ENCODE peak calls at places on chromosomes 11 and 22, in four cellular contexts. Q is K562, N is HL-60, I is GM12878. M is an unnamed sample.

GRCh38 chr11:31450841-31451240 is 58.6 kb downstream of the IMMP1L start:
- DNase-seq in Q (no peak), N (no peak), I (no peak), M (no peak)

GRCh38 chr11:101863361-101863760 is 51.4 kb upstream of the CEP126 start:
- DNase-seq in Q (no peak), N (no peak), I (no peak), M (no peak)

GRCh38 chr11:34261820-34262219 is 96.0 kb downstream of the ABTB2 start:
- DNase-seq in Q (no peak), N (no peak), I (no peak), M (no peak)

GRCh38 chr22:28023774-28024173 is 104.7 kb upstream of the PITPNB start:
- DNase-seq in Q (no peak), N (no peak), I (no peak), M (no peak)

GRCh38 chr11:6609502-6610015 is 2.5 kb downstream of the TAF10 start:
- DNase-seq in Q (no peak), N (no peak), I (no peak), M (no peak)

GRCh38 chr11:88352139-88352538 is 14.6 kb upstream of the CTSC start:
- DNase-seq in Q (no peak), N (no peak), I (no peak), M (no peak)

GRCh38 chr11:124746621-124747243 is 5.3 kb downstream of the VSIG2 start:
- DNase-seq in Q (peak), N (peak), I (peak), M (peak)

GRCh38 chr11:114257621-114258558 is 38.3 kb upstream of the NNMT start:
- DNase-seq in Q (no peak), N (no peak), I (no peak), M (no peak)

GRCh38 chr11:128714881-128715280 is 21.0 kb downstream of the FLI1 start:
- DNase-seq in Q (no peak), N (no peak), I (no peak), M (no peak)

GRCh38 chr11:35650467-35650866 is 12.1 kb upstream of the TRIM44 start:
- DNase-seq in Q (no peak), N (no peak), I (no peak), M (no peak)

GRCh38 chr22:41021655-41022454 is 70.5 kb upstream of the EP300 start:
- DNase-seq in Q (peak), N (peak), I (no peak), M (peak)

GRCh38 chr22:50115693-50116092 is 25.9 kb downstream of the MOV10L1 start:
- DNase-seq in Q (no peak), N (no peak), I (no peak), M (no peak)

GRCh38 chr22:23233746-23234408 is 53.6 kb downstream of the BCR start:
- DNase-seq in Q (peak), N (no peak), I (no peak), M (no peak)

GRCh38 chr11:31804439-31805036 is 6.6 kb downstream of the PAX6 start:
- DNase-seq in Q (no peak), N (no peak), I (no peak), M (no peak)

GRCh38 chr22:28985581-28986290 is 75.9 kb downstream of the C22orf31 start:
- DNase-seq in Q (no peak), N (no peak), I (no peak), M (no peak)

GRCh38 chr11:29628584-29628983 is 388.2 kb downstream of the KCNA4 start:
- DNase-seq in Q (no peak), N (no peak), I (no peak), M (no peak)

GRCh38 chr11:44596541-44597276 is 31.2 kb downstream of the CD82 start:
- DNase-seq in Q (no peak), N (no peak), I (peak), M (no peak)

GRCh38 chr11:4074266-4074665 is 20.3 kb upstream of the RRM1 start:
- DNase-seq in Q (no peak), N (no peak), I (no peak), M (no peak)

GRCh38 chr11:118909619-118910308 is 16.0 kb downstream of the BCL9L start:
- DNase-seq in Q (no peak), N (no peak), I (no peak), M (no peak)

GRCh38 chr11:92259861-92260260 is 35.2 kb downstream of the FAT3 start:
- DNase-seq in Q (no peak), N (no peak), I (no peak), M (no peak)

GRCh38 chr11:118441770-118442169 is 5.5 kb downstream of the KMT2A start:
- DNase-seq in Q (no peak), N (no peak), I (no peak), M (no peak)

GRCh38 chr22:35995772-35996171 is 32.9 kb downstream of the RBFOX2 start:
- DNase-seq in Q (no peak), N (no peak), I (no peak), M (no peak)

GRCh38 chr11:14119357-14119756 is 156.8 kb downstream of the SPON1 start:
- DNase-seq in Q (no peak), N (no peak), I (no peak), M (no peak)

GRCh38 chr11:14460147-14460546 is 39.5 kb downstream of the COPB1 start:
- DNase-seq in Q (no peak), N (no peak), I (no peak), M (no peak)

GRCh38 chr11:27255447-27255828 is 107.6 kb downstream of the CCDC34 start:
- DNase-seq in Q (no peak), N (no peak), I (no peak), M (no peak)

GRCh38 chr11:13287681-13288080 is 10.1 kb downstream of the BMAL1 start:
- DNase-seq in Q (no peak), N (no peak), I (no peak), M (no peak)

GRCh38 chr11:43393765-43394355 is 35.1 kb downstream of the TTC17 start:
- DNase-seq in Q (no peak), N (no peak), I (no peak), M (no peak)

GRCh38 chr11:2913776-2914474 is 15.3 kb downstream of the PHLDA2 start:
- DNase-seq in Q (no peak), N (no peak), I (no peak), M (no peak)

GRCh38 chr11:69721745-69722144 is 17.9 kb upstream of the FGF19 start:
- DNase-seq in Q (no peak), N (no peak), I (no peak), M (no peak)

GRCh38 chr22:17145021-17145680 is 13.9 kb downstream of the HDHD5 start:
- DNase-seq in Q (no peak), N (no peak), I (no peak), M (no peak)

GRCh38 chr11:59173080-59173963 is 1.4 kb downstream of the DTX4 start:
- DNase-seq in Q (no peak), N (no peak), I (no peak), M (no peak)

GRCh38 chr11:105181521-105181920 is 42.0 kb upstream of the CARD18 start:
- DNase-seq in Q (no peak), N (peak), I (no peak), M (no peak)

GRCh38 chr11:72391638-72392423 is 42.5 kb downstream of the CLPB start:
- DNase-seq in Q (no peak), N (no peak), I (peak), M (peak)

GRCh38 chr11:69381681-69382130 is 87.8 kb downstream of the MYEOV start:
- DNase-seq in Q (peak), N (no peak), I (no peak), M (no peak)

GRCh38 chr11:129295746-129296145 is 79.9 kb upstream of the BARX2 start:
- DNase-seq in Q (no peak), N (no peak), I (no peak), M (no peak)

GRCh38 chr11:44936527-44936926 is 14.2 kb downstream of the TP53I11 start:
- DNase-seq in Q (peak), N (peak), I (no peak), M (peak)

GRCh38 chr11:45030778-45031177 is 80.1 kb upstream of the TP53I11 start:
- DNase-seq in Q (no peak), N (no peak), I (no peak), M (no peak)

DNA sequence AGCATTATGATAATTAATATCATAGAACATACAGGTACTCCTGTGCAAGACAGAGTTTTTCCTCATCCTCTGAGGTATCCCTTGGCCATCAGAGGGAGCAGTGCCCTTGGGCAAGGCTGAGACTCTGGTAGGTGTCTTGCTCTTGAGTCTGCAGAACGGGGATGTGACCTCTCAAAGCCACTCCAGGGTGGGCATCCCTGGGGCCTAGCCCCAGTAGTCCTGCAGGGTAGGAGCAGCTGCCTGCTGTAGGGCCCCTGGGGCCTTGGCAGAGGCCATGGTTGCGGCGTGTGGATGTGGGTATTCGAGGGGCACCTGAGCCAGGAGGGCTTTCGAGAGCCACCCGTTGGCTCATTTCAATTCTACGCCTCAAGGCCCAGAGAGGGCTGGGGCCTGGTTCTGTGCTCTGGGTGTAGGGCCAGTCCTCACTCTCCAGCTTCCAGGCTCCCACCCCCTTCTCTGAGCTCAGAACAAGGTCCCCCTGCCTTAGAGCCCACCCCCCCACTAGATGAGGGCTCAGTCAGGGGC is 7.7 kb upstream of the OMP start:
- DNase-seq in Q (no peak), N (no peak), I (no peak), M (no peak)
- TF ChIP-seq SPI1 in Q (no peak), N (no peak), I (no peak), M (no peak)

GRCh38 chr11:1453611-1454386 is 32.8 kb downstream of the MOB2 start:
- DNase-seq in Q (peak), N (peak), I (peak), M (peak)
- TF ChIP-seq SPI1 in Q (no peak), N (no peak), I (no peak), M (no peak)

GRCh38 chr11:122127020-122127419 is 11.0 kb upstream of the BLID start:
- DNase-seq in Q (no peak), N (no peak), I (no peak), M (no peak)

GRCh38 chr11:122120096-122120495 is 4.1 kb upstream of the BLID start:
- DNase-seq in Q (no peak), N (no peak), I (no peak), M (no peak)

GRCh38 chr11:122122179-122122578 is 6.2 kb upstream of the BLID start:
- DNase-seq in Q (no peak), N (no peak), I (no peak), M (no peak)

GRCh38 chr11:122126024-122126678 is 10.1 kb upstream of the BLID start:
- DNase-seq in Q (no peak), N (no peak), I (no peak), M (no peak)

GRCh38 chr11:122123258-122123929 is 7.4 kb upstream of the BLID start:
- DNase-seq in Q (no peak), N (no peak), I (no peak), M (no peak)
- TF ChIP-seq SPI1 in Q (no peak), N (no peak), I (no peak), M (no peak)

DNA sequence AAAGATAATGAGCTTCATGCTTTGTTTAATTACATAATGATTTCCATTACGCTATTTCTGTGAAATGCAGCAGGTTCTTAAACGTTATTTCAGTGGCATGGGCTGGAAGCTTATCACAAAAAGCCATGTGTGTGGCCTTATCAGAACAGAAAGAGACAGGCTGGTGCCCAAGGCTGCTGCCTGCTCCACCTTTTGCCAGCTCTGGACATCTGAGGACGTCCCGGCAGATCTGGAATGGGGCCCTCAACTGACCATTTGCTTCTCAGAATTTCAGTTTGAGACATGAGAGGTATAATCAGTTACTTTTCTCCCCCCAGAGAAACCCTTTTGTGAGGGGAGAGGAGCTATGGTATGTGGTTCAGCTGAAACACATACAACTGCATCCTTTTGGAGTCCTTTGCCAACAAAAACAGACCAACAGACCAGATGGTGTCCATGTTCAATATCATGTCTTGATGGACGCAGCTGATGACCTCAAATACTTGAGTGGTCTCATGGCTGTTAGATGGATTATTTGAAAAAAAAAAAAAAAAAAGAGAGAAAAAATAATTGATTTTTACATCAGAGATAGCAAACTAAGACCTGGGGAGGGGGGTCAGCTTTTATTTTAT is 8.6 kb downstream of the CDPF1 start:
- DNase-seq in Q (peak), N (no peak), I (no peak), M (no peak)
- TF ChIP-seq SPI1 in Q (no peak), N (no peak), I (no peak), M (no peak)

GRCh38 chr22:32717337-32718240 is 83.9 kb upstream of the TIMP3 start:
- DNase-seq in Q (no peak), N (no peak), I (no peak), M (no peak)
- TF ChIP-seq SPI1 in Q (no peak), N (no peak), I (no peak), M (no peak)

GRCh38 chr11:1193326-1194230 is 29.3 kb upstream of the MUC5B start:
- DNase-seq in Q (no peak), N (no peak), I (no peak), M (no peak)
- TF ChIP-seq SPI1 in Q (no peak), N (no peak), I (no peak), M (no peak)

GRCh38 chr11:7657306-7658025 is 15.8 kb downstream of the CYB5R2 start:
- DNase-seq in Q (peak), N (peak), I (no peak), M (no peak)
- TF ChIP-seq SPI1 in Q (no peak), N (no peak), I (no peak), M (no peak)

GRCh38 chr11:115918579-115918978 is 414.4 kb upstream of the CADM1 start:
- DNase-seq in Q (no peak), N (no peak), I (no peak), M (no peak)

GRCh38 chr11:115920087-115920461 is 415.9 kb upstream of the CADM1 start:
- DNase-seq in Q (no peak), N (no peak), I (no peak), M (no peak)

GRCh38 chr11:115921540-115921939 is 417.3 kb upstream of the CADM1 start:
- DNase-seq in Q (no peak), N (no peak), I (peak), M (no peak)

GRCh38 chr11:115920841-115921480 is 416.7 kb upstream of the CADM1 start:
- DNase-seq in Q (no peak), N (no peak), I (no peak), M (no peak)

GRCh38 chr11:115919341-115920086 is 415.3 kb upstream of the CADM1 start:
- DNase-seq in Q (no peak), N (no peak), I (peak), M (no peak)
- TF ChIP-seq SPI1 in Q (no peak), N (no peak), I (peak), M (peak)

DNA sequence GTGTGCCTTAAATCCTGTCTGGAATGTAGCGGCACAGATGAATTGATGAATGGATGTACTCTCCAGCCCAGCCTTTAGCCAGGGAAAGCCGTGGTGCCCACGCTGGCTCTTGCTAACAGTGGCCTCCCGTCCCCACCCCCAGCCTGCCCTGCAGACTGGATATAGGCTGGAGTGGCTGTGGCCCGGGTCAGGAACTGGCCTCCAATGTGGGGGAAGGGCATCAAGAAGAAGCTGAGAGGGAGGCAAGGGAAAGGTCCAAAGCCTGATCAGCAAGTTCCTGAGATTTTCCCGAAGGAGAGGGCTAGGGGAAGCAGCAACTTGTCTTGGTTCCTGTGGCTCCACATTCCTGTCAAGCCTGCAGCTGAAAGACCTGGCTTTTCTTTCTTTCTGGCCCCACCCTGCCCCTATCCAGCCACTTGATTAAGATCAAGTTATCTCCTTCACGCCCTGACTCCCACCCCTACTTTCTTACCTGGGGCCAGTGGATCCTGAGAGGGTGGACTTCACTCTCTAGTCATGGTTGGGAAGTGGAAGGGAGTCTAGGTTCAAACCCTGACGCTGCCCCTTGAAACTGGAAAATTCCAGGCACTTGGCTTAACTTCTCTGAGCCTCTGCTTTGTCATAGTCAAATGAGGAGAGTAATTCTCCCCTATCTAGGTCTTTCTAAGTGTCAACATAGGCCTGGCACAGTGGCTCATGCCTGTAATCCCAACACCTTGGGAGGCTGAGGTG is 11.0 kb upstream of the MICALL1 start:
- DNase-seq in Q (no peak), N (no peak), I (no peak), M (no peak)
- TF ChIP-seq SPI1 in Q (no peak), N (no peak), I (no peak), M (no peak)

M was measured in GM12891.